ENCODE peak calls at places on chromosomes 5 and 9, in eight cellular contexts. One of them, this sample, is unnamed.

GRCh38 chr5:56490971-56491468 is 257.9 kb upstream of the ANKRD55 start:
- DNase-seq in suprapubic skin: no peak
- DNase-seq in sigmoid colon: no peak
- DNase-seq in GM20000: no peak
- DNase-seq in AG10803: no peak
- DNase-seq in H9: no peak
- DNase-seq in coronary artery: no peak
- DNase-seq in hepatocyte: peak
- DNase-seq in this sample: peak

GRCh38 chr9:116687762-116688160 is 656 bp downstream of the TRIM32 start:
- DNase-seq in H9: no peak
- DNase-seq in hepatocyte: peak
- DNase-seq in suprapubic skin: no peak
- DNase-seq in AG10803: no peak
- DNase-seq in coronary artery: no peak
- DNase-seq in GM20000: no peak
- DNase-seq in sigmoid colon: no peak
- DNase-seq in this sample: no peak

GRCh38 chr5:177315411-177315810 is 3.7 kb upstream of the MXD3 start:
- DNase-seq in AG10803: no peak
- DNase-seq in sigmoid colon: no peak
- DNase-seq in coronary artery: no peak
- DNase-seq in H9: no peak
- DNase-seq in GM20000: no peak
- DNase-seq in hepatocyte: no peak
- DNase-seq in suprapubic skin: no peak
- DNase-seq in this sample: no peak

GRCh38 chr9:92727716-92728700 is 36.6 kb downstream of the BICD2 start:
- DNase-seq in GM20000: no peak
- DNase-seq in suprapubic skin: peak
- DNase-seq in H9: no peak
- DNase-seq in hepatocyte: no peak
- DNase-seq in sigmoid colon: no peak
- DNase-seq in coronary artery: no peak
- DNase-seq in AG10803: no peak
- DNase-seq in this sample: peak

GRCh38 chr9:36166150-36166927 is 2.8 kb upstream of the CCIN start:
- DNase-seq in AG10803: peak
- DNase-seq in sigmoid colon: peak
- DNase-seq in coronary artery: peak
- DNase-seq in H9: peak
- DNase-seq in hepatocyte: peak
- DNase-seq in GM20000: peak
- DNase-seq in suprapubic skin: peak
- DNase-seq in this sample: peak

GRCh38 chr5:168408561-168409321 is 77.5 kb upstream of the RARS1 start:
- DNase-seq in GM20000: no peak
- DNase-seq in AG10803: peak
- DNase-seq in H9: no peak
- DNase-seq in coronary artery: no peak
- DNase-seq in hepatocyte: no peak
- DNase-seq in sigmoid colon: no peak
- DNase-seq in suprapubic skin: no peak
- DNase-seq in this sample: no peak

GRCh38 chr5:14433202-14433601 is 148.4 kb upstream of the OTULINL start:
- DNase-seq in coronary artery: no peak
- DNase-seq in AG10803: no peak
- DNase-seq in suprapubic skin: no peak
- DNase-seq in hepatocyte: no peak
- DNase-seq in GM20000: no peak
- DNase-seq in H9: no peak
- DNase-seq in sigmoid colon: no peak
- DNase-seq in this sample: no peak

GRCh38 chr9:127192744-127193143 is 70.3 kb upstream of the ANGPTL2 start:
- DNase-seq in H9: no peak
- DNase-seq in sigmoid colon: no peak
- DNase-seq in coronary artery: no peak
- DNase-seq in AG10803: no peak
- DNase-seq in GM20000: no peak
- DNase-seq in suprapubic skin: no peak
- DNase-seq in hepatocyte: no peak
- DNase-seq in this sample: no peak

GRCh38 chr5:67283275-67283987 is 86.8 kb upstream of the CD180 start:
- DNase-seq in sigmoid colon: no peak
- DNase-seq in AG10803: no peak
- DNase-seq in coronary artery: no peak
- DNase-seq in hepatocyte: no peak
- DNase-seq in GM20000: no peak
- DNase-seq in suprapubic skin: no peak
- DNase-seq in H9: no peak
- DNase-seq in this sample: no peak

GRCh38 chr9:136626740-136627642 is 35.7 kb upstream of the EGFL7 start:
- DNase-seq in suprapubic skin: no peak
- DNase-seq in GM20000: no peak
- DNase-seq in coronary artery: no peak
- DNase-seq in AG10803: no peak
- DNase-seq in H9: no peak
- DNase-seq in hepatocyte: peak
- DNase-seq in sigmoid colon: no peak
- DNase-seq in this sample: no peak

GRCh38 chr5:52449506-52449905 is 338.2 kb upstream of the ITGA1 start:
- DNase-seq in coronary artery: no peak
- DNase-seq in sigmoid colon: no peak
- DNase-seq in AG10803: no peak
- DNase-seq in hepatocyte: no peak
- DNase-seq in H9: no peak
- DNase-seq in GM20000: no peak
- DNase-seq in suprapubic skin: no peak
- DNase-seq in this sample: no peak

GRCh38 chr5:180084638-180085561 is 13.3 kb upstream of the RNF130 start:
- DNase-seq in coronary artery: no peak
- DNase-seq in H9: peak
- DNase-seq in sigmoid colon: no peak
- DNase-seq in hepatocyte: peak
- DNase-seq in suprapubic skin: no peak
- DNase-seq in GM20000: no peak
- DNase-seq in AG10803: no peak
- DNase-seq in this sample: no peak

GRCh38 chr5:16464664-16465543 is 696 bp downstream of the ZNF622 start:
- DNase-seq in suprapubic skin: no peak
- DNase-seq in H9: no peak
- DNase-seq in GM20000: no peak
- DNase-seq in coronary artery: no peak
- DNase-seq in hepatocyte: peak
- DNase-seq in sigmoid colon: no peak
- DNase-seq in AG10803: no peak
- DNase-seq in this sample: no peak

GRCh38 chr5:175246242-175246891 is 197.6 kb downstream of the DRD1 start:
- DNase-seq in sigmoid colon: no peak
- DNase-seq in coronary artery: no peak
- DNase-seq in GM20000: no peak
- DNase-seq in suprapubic skin: no peak
- DNase-seq in AG10803: peak
- DNase-seq in H9: no peak
- DNase-seq in hepatocyte: peak
- DNase-seq in this sample: no peak

GRCh38 chr9:129164246-129164930 is 13.7 kb downstream of the IER5L start:
- DNase-seq in AG10803: peak
- DNase-seq in GM20000: no peak
- DNase-seq in hepatocyte: peak
- DNase-seq in suprapubic skin: no peak
- DNase-seq in sigmoid colon: peak
- DNase-seq in coronary artery: no peak
- DNase-seq in H9: no peak
- DNase-seq in this sample: no peak

GRCh38 chr5:31847354-31847753 is 208.4 kb downstream of the PDZD2 start:
- DNase-seq in suprapubic skin: no peak
- DNase-seq in AG10803: no peak
- DNase-seq in coronary artery: no peak
- DNase-seq in GM20000: no peak
- DNase-seq in hepatocyte: no peak
- DNase-seq in H9: no peak
- DNase-seq in sigmoid colon: no peak
- DNase-seq in this sample: no peak

GRCh38 chr5:132474131-132474723 is 16.3 kb downstream of the IRF1 start:
- DNase-seq in suprapubic skin: peak
- DNase-seq in hepatocyte: no peak
- DNase-seq in H9: no peak
- DNase-seq in coronary artery: no peak
- DNase-seq in sigmoid colon: no peak
- DNase-seq in AG10803: no peak
- DNase-seq in GM20000: no peak
- DNase-seq in this sample: no peak

DNA sequence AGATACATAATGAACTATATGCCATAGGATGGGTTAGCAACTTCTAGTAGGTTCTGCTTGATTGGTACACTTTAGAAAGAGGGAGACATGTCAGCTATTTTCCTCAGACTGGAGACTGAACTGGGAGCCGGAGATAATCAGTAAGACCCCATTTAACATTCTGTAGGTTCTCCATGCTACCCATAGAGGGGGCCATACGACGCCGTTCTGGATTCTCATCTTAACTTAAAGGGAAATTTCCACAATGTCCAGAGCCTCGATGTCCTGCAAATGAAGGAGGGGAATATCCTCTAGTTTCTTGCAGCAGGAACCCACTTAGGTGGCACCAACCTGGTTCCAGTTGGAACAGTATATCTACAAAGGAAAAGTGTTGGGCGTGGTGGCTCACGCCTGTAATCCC is 22.3 kb upstream of the NPM1 start:
- DNase-seq in GM20000: no peak
- DNase-seq in sigmoid colon: no peak
- DNase-seq in coronary artery: no peak
- DNase-seq in hepatocyte: no peak
- DNase-seq in AG10803: no peak
- DNase-seq in H9: peak
- DNase-seq in suprapubic skin: no peak
- DNase-seq in this sample: no peak
- TF ChIP-seq CTCF in GM20000: no peak
- TF ChIP-seq CTCF in sigmoid colon: no peak
- TF ChIP-seq CTCF in coronary artery: no peak
- TF ChIP-seq CTCF in hepatocyte: peak
- TF ChIP-seq CTCF in AG10803: peak
- TF ChIP-seq CTCF in H9: peak
- TF ChIP-seq CTCF in suprapubic skin: no peak
- TF ChIP-seq CTCF in this sample: peak

GRCh38 chr9:84294551-84294950 is 46.0 kb downstream of the SLC28A3 start:
- DNase-seq in suprapubic skin: no peak
- DNase-seq in hepatocyte: no peak
- DNase-seq in H9: peak
- DNase-seq in GM20000: peak
- DNase-seq in sigmoid colon: no peak
- DNase-seq in AG10803: no peak
- DNase-seq in coronary artery: no peak
- DNase-seq in this sample: no peak
- TF ChIP-seq CTCF in suprapubic skin: no peak
- TF ChIP-seq CTCF in hepatocyte: peak
- TF ChIP-seq CTCF in H9: peak
- TF ChIP-seq CTCF in GM20000: peak
- TF ChIP-seq CTCF in sigmoid colon: no peak
- TF ChIP-seq CTCF in AG10803: no peak
- TF ChIP-seq CTCF in coronary artery: no peak
- TF ChIP-seq CTCF in this sample: peak

GRCh38 chr5:78533356-78533755 is 115.2 kb downstream of the LHFPL2 start:
- DNase-seq in GM20000: no peak
- DNase-seq in hepatocyte: peak
- DNase-seq in sigmoid colon: peak
- DNase-seq in suprapubic skin: no peak
- DNase-seq in AG10803: no peak
- DNase-seq in coronary artery: no peak
- DNase-seq in H9: no peak
- DNase-seq in this sample: no peak
- TF ChIP-seq CTCF in GM20000: no peak
- TF ChIP-seq CTCF in hepatocyte: peak
- TF ChIP-seq CTCF in sigmoid colon: peak
- TF ChIP-seq CTCF in suprapubic skin: peak
- TF ChIP-seq CTCF in AG10803: peak
- TF ChIP-seq CTCF in coronary artery: no peak
- TF ChIP-seq CTCF in H9: peak
- TF ChIP-seq CTCF in this sample: peak

GRCh38 chr5:120655828-120656435 is 191.8 kb downstream of the PRR16 start:
- DNase-seq in hepatocyte: peak
- DNase-seq in suprapubic skin: no peak
- DNase-seq in AG10803: peak
- DNase-seq in sigmoid colon: no peak
- DNase-seq in GM20000: peak
- DNase-seq in H9: peak
- DNase-seq in coronary artery: no peak
- DNase-seq in this sample: no peak
- TF ChIP-seq CTCF in hepatocyte: peak
- TF ChIP-seq CTCF in suprapubic skin: peak
- TF ChIP-seq CTCF in AG10803: peak
- TF ChIP-seq CTCF in sigmoid colon: peak
- TF ChIP-seq CTCF in GM20000: peak
- TF ChIP-seq CTCF in H9: peak
- TF ChIP-seq CTCF in coronary artery: no peak
- TF ChIP-seq CTCF in this sample: peak

This sample was measured in type B pancreatic cell.